ENCODE peak calls at places on chromosomes 16 and 17, in four cellular contexts. S, Y, D and B are unnamed samples.

GRCh38 chr17:35423761-35424160 is 8.5 kb downstream of the SLFN12 start:
- DNase-seq in Y (no peak), D (no peak), S (no peak), B (peak)

GRCh38 chr16:50889746-50890145 is 147.9 kb downstream of the CYLD start:
- DNase-seq in S (no peak), D (no peak), Y (no peak), B (no peak)

GRCh38 chr17:50631195-50631907 is 3.3 kb upstream of the ABCC3 start:
- DNase-seq in S (no peak), D (no peak), Y (no peak), B (peak)

GRCh38 chr16:27432600-27432957 is 30.6 kb downstream of the IL21R start:
- DNase-seq in S (no peak), Y (no peak), D (no peak), B (peak)

GRCh38 chr16:88994704-88995103 is 17.7 kb upstream of the CBFA2T3 start:
- DNase-seq in S (no peak), D (no peak), Y (no peak), B (no peak)

GRCh38 chr16:57747091-57747490 is 11.5 kb downstream of the KATNB1 start:
- DNase-seq in S (no peak), D (no peak), Y (no peak), B (no peak)

GRCh38 chr17:77470800-77471733 is 330.3 kb downstream of the SEC14L1 start:
- DNase-seq in Y (no peak), S (no peak), D (no peak), B (no peak)

GRCh38 chr16:85395913-85396878 is 216.9 kb upstream of the GSE1 start:
- DNase-seq in Y (no peak), S (no peak), D (peak), B (no peak)

GRCh38 chr17:233473-233941 is 52.1 kb upstream of the DOC2B start:
- DNase-seq in S (peak), D (no peak), Y (no peak), B (no peak)

GRCh38 chr17:11545002-11545401 is 53.3 kb upstream of the DNAH9 start:
- DNase-seq in S (no peak), D (no peak), Y (no peak), B (no peak)

GRCh38 chr16:76081936-76082335 is 195.3 kb upstream of the CNTNAP4 start:
- DNase-seq in S (peak), D (no peak), Y (no peak), B (no peak)

GRCh38 chr17:79011451-79012147 is 2.0 kb upstream of the CANT1 start:
- DNase-seq in S (no peak), Y (no peak), D (no peak), B (peak)

GRCh38 chr17:42101513-42102292 is 3.4 kb upstream of the ZNF385C start:
- DNase-seq in S (peak), D (no peak), Y (no peak), B (peak)

GRCh38 chr17:57784226-57784895 is 39.3 kb upstream of the CCDC182 start:
- DNase-seq in D (no peak), S (no peak), Y (no peak), B (no peak)